ENCODE peak calls at places on chromosomes 12 and 14, in seven cellular contexts. O, J, S, D, Z, Y and U are unnamed samples.

GRCh38 chr12:27274706-27275105 is 30.6 kb downstream of the STK38L start:
- DNase-seq in O (no peak), J (no peak), S (no peak), D (no peak), Z (no peak), Y (no peak), U (no peak)

GRCh38 chr14:24398943-24399801 is at the start of gene NYNRIN:
- DNase-seq in O (no peak), J (no peak), S (peak; percentile 66), D (no peak), Z (no peak), Y (peak; percentile 22), U (no peak)

GRCh38 chr14:72780771-72781170 is 113.1 kb downstream of the DPF3 start:
- DNase-seq in O (no peak), J (no peak), S (peak; percentile 90), D (peak; percentile 65), Z (no peak), Y (no peak), U (peak; percentile 63)

GRCh38 chr14:92392726-92393125 is 69.8 kb downstream of the SLC24A4 start:
- DNase-seq in O (no peak), J (no peak), S (no peak), D (no peak), Z (no peak), Y (no peak), U (no peak)

GRCh38 chr14:62691613-62692489 is 353.4 kb downstream of the KCNH5 start:
- DNase-seq in O (no peak), J (no peak), S (peak; percentile 84), D (peak; percentile 46), Z (no peak), Y (no peak), U (peak; percentile 10)

GRCh38 chr12:41100572-41100971 is 87.5 kb upstream of the PDZRN4 start:
- DNase-seq in O (no peak), J (no peak), S (no peak), D (no peak), Z (no peak), Y (no peak), U (no peak)

GRCh38 chr12:10354502-10354901 is 35.3 kb downstream of the KLRK1 start:
- DNase-seq in O (no peak), J (no peak), S (peak; percentile 64), D (no peak), Z (no peak), Y (no peak), U (no peak)

GRCh38 chr12:80056845-80057244 is 42.5 kb upstream of the OTOGL start:
- DNase-seq in O (no peak), J (no peak), S (no peak), D (no peak), Z (no peak), Y (no peak), U (no peak)

GRCh38 chr14:82951171-82951570 is 1417.5 kb upstream of the SEL1L start:
- DNase-seq in O (no peak), J (no peak), S (no peak), D (no peak), Z (no peak), Y (no peak), U (no peak)

GRCh38 chr14:63632932-63633514 is 8.6 kb downstream of the WDR89 start:
- DNase-seq in O (no peak), J (no peak), S (peak; percentile 50), D (no peak), Z (no peak), Y (no peak), U (no peak)

GRCh38 chr14:34872822-34873590 is 2.2 kb downstream of the BAZ1A start:
- DNase-seq in O (no peak), J (no peak), S (peak; percentile 50), D (peak; percentile 3), Z (no peak), Y (no peak), U (no peak)

GRCh38 chr14:91061309-91061887 is 957 bp upstream of the RPS6KA5 start:
- DNase-seq in O (no peak), J (no peak), S (no peak), D (no peak), Z (no peak), Y (no peak), U (no peak)

GRCh38 chr12:79083181-79083580 is 218.6 kb downstream of the SYT1 start:
- DNase-seq in O (no peak), J (no peak), S (no peak), D (no peak), Z (no peak), Y (no peak), U (no peak)

GRCh38 chr12:49264466-49264872 is 413 bp upstream of the TUBA1C start:
- DNase-seq in O (peak; percentile 21), J (no peak), S (peak; percentile 68), D (no peak), Z (peak; percentile 18), Y (peak; percentile 34), U (no peak)

GRCh38 chr14:59481407-59482119 is 2.6 kb downstream of the L3HYPDH start:
- DNase-seq in O (no peak), J (no peak), S (peak; percentile 65), D (peak; percentile 63), Z (no peak), Y (no peak), U (peak; percentile 64)

GRCh38 chr12:121490401-121491257 is 90.2 kb downstream of the KDM2B start:
- DNase-seq in O (no peak), J (no peak), S (no peak), D (no peak), Z (no peak), Y (no peak), U (no peak)

GRCh38 chr14:30272848-30273563 is 286.0 kb upstream of the G2E3 start:
- DNase-seq in O (no peak), J (no peak), S (no peak), D (no peak), Z (no peak), Y (no peak), U (no peak)

GRCh38 chr12:14454098-14454907 is 88.8 kb downstream of the ATF7IP start:
- DNase-seq in O (no peak), J (no peak), S (peak; percentile 26), D (peak; percentile 5), Z (peak; percentile 20), Y (no peak), U (no peak)

GRCh38 chr12:96516472-96517417 is 27.4 kb downstream of the CFAP54 start:
- DNase-seq in O (peak; percentile 74), J (peak; percentile 69), S (peak; percentile 88), D (no peak), Z (peak; percentile 11), Y (peak; percentile 75), U (peak; percentile 60)

GRCh38 chr14:77053046-77053841 is 24.7 kb upstream of the IRF2BPL start:
- DNase-seq in O (peak; percentile 61), J (peak; percentile 67), S (peak; percentile 80), D (no peak), Z (peak; percentile 75), Y (peak; percentile 72), U (peak; percentile 54)

GRCh38 chr12:109463776-109464175 is 13.3 kb downstream of the KCTD10 start:
- DNase-seq in O (no peak), J (no peak), S (no peak), D (no peak), Z (no peak), Y (no peak), U (no peak)

GRCh38 chr14:73825551-73826188 is 26.0 kb upstream of the PTGR2 start:
- DNase-seq in O (peak; percentile 63), J (peak; percentile 60), S (peak; percentile 95), D (peak; percentile 60), Z (peak; percentile 63), Y (peak; percentile 61), U (peak; percentile 67)

GRCh38 chr14:68384335-68384734 is 408.5 kb downstream of the ZFP36L1 start:
- DNase-seq in O (no peak), J (no peak), S (peak; percentile 58), D (no peak), Z (no peak), Y (no peak), U (no peak)

GRCh38 chr12:127509066-127509778 is 757.7 kb upstream of the TMEM132C start:
- DNase-seq in O (no peak), J (no peak), S (peak; percentile 94), D (peak; percentile 43), Z (no peak), Y (no peak), U (peak; percentile 52)

GRCh38 chr12:55037349-55037748 is 17.6 kb downstream of the NEUROD4 start:
- DNase-seq in O (no peak), J (no peak), S (no peak), D (no peak), Z (no peak), Y (no peak), U (no peak)

GRCh38 chr12:96210376-96211055 is 16.3 kb downstream of the ELK3 start:
- DNase-seq in O (no peak), J (no peak), S (peak; percentile 41), D (no peak), Z (no peak), Y (no peak), U (no peak)

GRCh38 chr14:33693237-33693636 is 257.6 kb downstream of the EGLN3 start:
- DNase-seq in O (no peak), J (no peak), S (peak; percentile 84), D (peak; percentile 54), Z (no peak), Y (no peak), U (peak; percentile 53)

GRCh38 chr12:109595321-109595902 is 21.8 kb downstream of the MVK start:
- DNase-seq in O (no peak), J (no peak), S (no peak), D (no peak), Z (no peak), Y (no peak), U (no peak)

GRCh38 chr14:61565836-61566536 is 129.3 kb upstream of the HIF1A start:
- DNase-seq in O (no peak), J (no peak), S (peak; percentile 84), D (peak; percentile 69), Z (no peak), Y (no peak), U (peak; percentile 87)

GRCh38 chr12:6950401-6950801 is 755 bp upstream of the PTPN6 start:
- DNase-seq in O (no peak), J (no peak), S (no peak), D (no peak), Z (no peak), Y (no peak), U (no peak)

GRCh38 chr12:77979597-77980250 is 149.0 kb downstream of the NAV3 start:
- DNase-seq in O (no peak), J (no peak), S (no peak), D (no peak), Z (no peak), Y (no peak), U (no peak)

GRCh38 chr12:53236443-53237111 is 4.6 kb upstream of the RARG start:
- DNase-seq in O (peak; percentile 60), J (peak; percentile 33), S (no peak), D (no peak), Z (no peak), Y (peak; percentile 60), U (no peak)